ENCODE peak calls at places on chromosomes 13 and 19, in four cellular contexts. G is NCI-H526; Q is effector CD4-positive, alpha-beta T cell; H is HEK293T. E is an unnamed sample.
A peak's percentile ranks its signal among the peaks of the same experiment; 100 is the strongest.

GRCh38 chr19:12789098-12789903 is 2.0 kb upstream of the JUNB start:
- DNase-seq in G (no peak), Q (peak; percentile 28), H (no peak), E (no peak)

GRCh38 chr19:48926909-48927308 is 6.6 kb upstream of the DHDH start:
- DNase-seq in G (no peak), Q (no peak), H (no peak), E (peak; percentile 75)

GRCh38 chr19:47836038-47836437 is 14.3 kb downstream of the CRX start:
- DNase-seq in G (no peak), Q (no peak), H (no peak), E (no peak)

GRCh38 chr13:111177081-111177711 is 62.1 kb downstream of the ARHGEF7 start:
- DNase-seq in G (no peak), Q (peak; percentile 54), H (no peak), E (no peak)

GRCh38 chr13:20351279-20352022 is 119.3 kb upstream of the GJB6 start:
- DNase-seq in G (no peak), Q (no peak), H (no peak), E (no peak)

GRCh38 chr19:3284759-3285646 is 60.5 kb downstream of the CELF5 start:
- DNase-seq in G (peak; percentile 65), Q (peak; percentile 52), H (peak; percentile 94), E (peak; percentile 96)

GRCh38 chr19:43592800-43593350 is 3.1 kb downstream of the IRGQ start:
- DNase-seq in G (no peak), Q (no peak), H (no peak), E (no peak)

GRCh38 chr19:50003810-50004419 is 21.3 kb downstream of the VRK3 start:
- DNase-seq in G (no peak), Q (no peak), H (no peak), E (peak; percentile 73)

GRCh38 chr13:19782049-19782726 is 557 bp downstream of the PSPC1 start:
- DNase-seq in G (peak; percentile 56), Q (peak; percentile 41), H (peak; percentile 10), E (no peak)

GRCh38 chr19:40282920-40283319 is 2.2 kb downstream of the AKT2 start:
- DNase-seq in G (no peak), Q (no peak), H (no peak), E (no peak)

GRCh38 chr13:22880756-22881701 is 299.8 kb upstream of the SGCG start:
- DNase-seq in G (peak; percentile 86), Q (no peak), H (no peak), E (no peak)